ENCODE peak calls at places on chromosomes 1 and 21, in eight cellular contexts. S, Y, Q, A, I, D, T and H are unnamed samples.

GRCh38 chr1:3049164-3049563 is 19.8 kb upstream of the PRDM16 start:
- DNase-seq in S (no peak), Y (no peak), Q (no peak), A (no peak), I (no peak), D (no peak), T (no peak), H (no peak)

GRCh38 chr1:193058529-193059281 is 455 bp downstream of the UCHL5 start:
- DNase-seq in S (peak; percentile 25), Y (peak; percentile 77), Q (no peak), A (peak; percentile 36), I (peak; percentile 42), D (peak; percentile 59), T (peak; percentile 18), H (no peak)

GRCh38 chr1:21568006-21568746 is 59.0 kb downstream of the ALPL start:
- DNase-seq in S (no peak), Y (no peak), Q (no peak), A (no peak), I (no peak), D (peak; percentile 67), T (no peak), H (no peak)

GRCh38 chr1:22784737-22785136 is 74.1 kb downstream of the EPHB2 start:
- DNase-seq in S (no peak), Y (no peak), Q (no peak), A (no peak), I (no peak), D (no peak), T (no peak), H (no peak)

GRCh38 chr1:98327151-98327918 is 334.2 kb upstream of the SNX7 start:
- DNase-seq in S (no peak), Y (no peak), Q (peak; percentile 61), A (no peak), I (no peak), D (peak; percentile 72), T (no peak), H (no peak)

GRCh38 chr1:25794325-25794724 is 5.7 kb upstream of the SELENON start:
- DNase-seq in S (no peak), Y (no peak), Q (no peak), A (no peak), I (no peak), D (no peak), T (no peak), H (no peak)

GRCh38 chr1:180157108-180157507 is 2.4 kb downstream of the QSOX1 start:
- DNase-seq in S (no peak), Y (no peak), Q (no peak), A (no peak), I (no peak), D (no peak), T (no peak), H (no peak)

GRCh38 chr1:41891403-41891896 is 27.3 kb downstream of the HIVEP3 start:
- DNase-seq in S (no peak), Y (peak; percentile 60), Q (no peak), A (no peak), I (peak; percentile 40), D (peak; percentile 58), T (no peak), H (no peak)

GRCh38 chr1:111275079-111275478 is 15.6 kb upstream of the CHIA start:
- DNase-seq in S (peak; percentile 37), Y (no peak), Q (peak; percentile 85), A (no peak), I (no peak), D (peak; percentile 71), T (peak; percentile 71), H (no peak)

GRCh38 chr1:154716012-154716411 is 108.0 kb upstream of the ADAR start:
- DNase-seq in S (no peak), Y (no peak), Q (no peak), A (no peak), I (no peak), D (peak; percentile 39), T (no peak), H (no peak)

GRCh38 chr1:24416666-24417391 is 1.2 kb downstream of the NIPAL3 start:
- DNase-seq in S (no peak), Y (no peak), Q (peak; percentile 78), A (no peak), I (no peak), D (peak; percentile 94), T (no peak), H (peak; percentile 97)

GRCh38 chr21:39612233-39613028 is at the start of gene B3GALT5:
- DNase-seq in S (no peak), Y (no peak), Q (no peak), A (no peak), I (no peak), D (no peak), T (no peak), H (no peak)
- H3K4me3 ChIP-seq in S (peak within 1 kb of the TSS; percentile 19), Y (no peak within 1 kb of the TSS), Q (peak within 1 kb of the TSS; percentile 53), A (no peak within 1 kb of the TSS), I (peak within 1 kb of the TSS; percentile 29), D (no peak within 1 kb of the TSS), T (peak within 1 kb of the TSS; percentile 59), H (peak within 1 kb of the TSS; percentile 63)

DNA sequence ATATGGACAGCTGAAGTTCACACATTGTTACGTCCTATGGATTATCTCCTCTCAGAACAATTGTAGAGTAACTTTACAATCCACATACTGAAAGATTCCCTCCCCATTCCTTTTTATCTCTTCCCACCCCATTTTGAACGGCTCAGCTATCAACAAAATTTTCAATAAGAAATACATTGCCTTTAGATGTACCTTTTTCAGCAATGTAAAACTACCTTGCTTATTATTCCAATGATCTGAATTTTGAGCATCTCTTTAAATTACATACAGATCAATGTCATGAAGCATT is 503.7 kb downstream of the SMYD3 start:
- DNase-seq in S (no peak), Y (no peak), Q (no peak), A (no peak), I (no peak), D (no peak), T (no peak), H (no peak)
- TF ChIP-seq CTCF in S (no peak), Y (no peak), Q (no peak), A (no peak), I (no peak), D (no peak), T (peak; percentile 3), H (no peak)

DNA sequence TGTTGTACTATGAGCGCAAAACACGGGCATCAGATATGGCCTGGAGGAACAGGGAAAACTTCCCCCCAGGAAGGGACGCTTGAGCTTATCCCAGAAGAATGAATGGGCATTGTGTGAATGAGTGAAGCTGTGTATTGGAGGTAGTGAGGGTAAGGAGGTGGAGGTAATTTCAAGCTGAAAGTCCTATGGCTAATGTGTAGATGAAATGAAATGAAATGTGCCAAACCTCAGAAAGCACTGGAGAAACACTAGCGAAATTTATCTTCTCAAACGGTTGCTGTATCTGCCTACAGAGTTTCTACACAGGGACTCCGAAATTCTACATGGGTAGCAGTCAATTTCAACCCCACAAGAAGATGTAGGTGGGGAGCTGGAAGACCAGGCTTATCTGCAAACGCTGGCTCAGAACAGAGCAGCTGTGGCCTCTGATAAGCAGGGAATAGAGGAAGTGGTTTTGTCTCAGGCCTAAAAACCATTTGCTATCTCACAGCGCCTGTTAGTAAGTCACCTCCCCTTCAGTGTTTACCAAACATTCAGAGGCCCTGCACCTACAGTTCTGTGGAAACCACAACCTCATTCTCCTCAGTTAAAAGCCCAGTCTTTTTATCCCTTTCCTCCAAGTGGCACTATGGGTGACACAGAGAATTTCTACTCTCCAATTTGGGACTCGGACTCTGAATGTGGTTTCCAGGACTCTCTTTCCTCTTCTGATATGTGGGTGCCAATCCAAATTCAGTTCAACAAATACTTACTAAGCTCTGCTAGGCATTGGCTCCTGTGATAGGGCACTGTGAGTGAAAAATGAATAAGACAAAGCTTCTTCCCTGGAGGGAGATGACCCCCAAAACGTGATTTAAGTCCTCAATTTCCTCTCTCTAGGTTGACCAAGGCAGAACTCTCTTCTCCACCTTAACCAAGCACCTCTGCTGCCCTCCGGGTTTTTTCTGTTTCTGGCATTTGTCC is 17.1 kb upstream of the SLAMF6 start:
- DNase-seq in S (no peak), Y (no peak), Q (no peak), A (peak; percentile 37), I (peak; percentile 72), D (no peak), T (no peak), H (no peak)
- H3K4me3 ChIP-seq in S (no peak overlapping the region), Y (no peak overlapping the region), Q (no peak overlapping the region), A (no peak overlapping the region), I (no peak overlapping the region), D (no peak overlapping the region), T (no peak overlapping the region), H (no peak overlapping the region)

DNA sequence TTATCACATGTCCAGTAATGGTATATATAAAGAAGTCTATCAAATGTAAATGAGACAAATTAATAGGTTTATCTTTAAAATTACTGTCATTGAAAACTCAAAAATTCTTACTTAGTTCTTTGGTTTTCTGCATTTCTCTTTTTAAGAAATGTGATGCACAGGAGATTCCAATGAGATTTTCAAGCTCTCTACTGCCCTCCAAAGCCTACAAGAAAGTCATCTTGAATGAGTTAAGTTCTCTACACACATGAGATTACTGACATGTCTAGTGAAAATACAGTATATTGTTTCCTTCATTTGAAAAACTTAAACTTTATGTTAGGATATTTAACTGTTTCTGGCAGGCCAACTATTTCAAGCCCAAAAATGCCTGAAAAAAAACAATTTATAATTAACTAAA is 68.8 kb downstream of the ITGB3BP start:
- DNase-seq in S (no peak), Y (no peak), Q (no peak), A (no peak), I (no peak), D (peak; percentile 41), T (no peak), H (no peak)
- TF ChIP-seq CTCF in S (no peak), Y (no peak), Q (peak; percentile 32), A (peak; percentile 13), I (no peak), D (peak; percentile 20), T (no peak), H (peak; percentile 3)

GRCh38 chr21:41361053-41361785 is 608 bp upstream of the MX2 start:
- DNase-seq in S (no peak), Y (no peak), Q (no peak), A (no peak), I (no peak), D (no peak), T (no peak), H (no peak)
- H3K4me3 ChIP-seq in S (no peak overlapping the region), Y (peak overlapping the region; percentile 50), Q (no peak overlapping the region), A (peak overlapping the region; percentile 7), I (no peak overlapping the region), D (no peak overlapping the region), T (peak overlapping the region; percentile 63), H (peak overlapping the region; percentile 58)

GRCh38 chr1:159851386-159851785 is 11.1 kb downstream of the VSIG8 start:
- DNase-seq in S (no peak), Y (no peak), Q (no peak), A (no peak), I (no peak), D (peak; percentile 24), T (no peak), H (no peak)
- TF ChIP-seq CTCF in S (no peak), Y (no peak), Q (peak; percentile 11), A (no peak), I (no peak), D (peak; percentile 19), T (no peak), H (no peak)

GRCh38 chr21:20802201-20802600 is 196.0 kb upstream of the NCAM2 start:
- DNase-seq in S (no peak), Y (no peak), Q (no peak), A (no peak), I (no peak), D (no peak), T (no peak), H (no peak)

GRCh38 chr21:20802631-20803260 is 195.5 kb upstream of the NCAM2 start:
- DNase-seq in S (no peak), Y (no peak), Q (no peak), A (no peak), I (no peak), D (no peak), T (no peak), H (no peak)
- H3K4me3 ChIP-seq in S (no peak overlapping the region), Y (no peak overlapping the region), Q (no peak overlapping the region), A (no peak overlapping the region), I (no peak overlapping the region), D (no peak overlapping the region), T (no peak overlapping the region), H (no peak overlapping the region)

GRCh38 chr1:222792744-222793143 is 22.1 kb upstream of the DISP1 start:
- DNase-seq in S (no peak), Y (no peak), Q (no peak), A (no peak), I (no peak), D (peak; percentile 51), T (no peak), H (no peak)
- TF ChIP-seq CTCF in S (peak; percentile 64), Y (peak; percentile 57), Q (peak; percentile 51), A (peak; percentile 66), I (peak; percentile 33), D (peak; percentile 35), T (peak; percentile 71), H (peak; percentile 20)